ENCODE peak calls at places on chromosomes 5 and 9, in five cellular contexts. L, H, A, C and Q are unnamed samples.

GRCh38 chr5:83011990-83012389 is 65.2 kb downstream of the TMEM167A start:
- DNase-seq in L (peak), H (no peak), A (no peak), C (no peak), Q (no peak)

GRCh38 chr5:92403308-92403707 is 1020.2 kb upstream of the ARRDC3 start:
- DNase-seq in L (no peak), H (no peak), A (no peak), C (no peak), Q (no peak)

GRCh38 chr9:80561526-80561925 is 989.8 kb downstream of the TLE4 start:
- DNase-seq in L (peak), H (no peak), A (no peak), C (no peak), Q (no peak)

GRCh38 chr9:5586391-5586802 is 42.5 kb upstream of the RIC1 start:
- DNase-seq in L (peak), H (no peak), A (no peak), C (no peak), Q (no peak)

GRCh38 chr5:173202266-173202875 is 32.6 kb downstream of the NKX2-5 start:
- DNase-seq in L (no peak), H (no peak), A (no peak), C (no peak), Q (no peak)

GRCh38 chr5:40410231-40410861 is 269.4 kb upstream of the PTGER4 start:
- DNase-seq in L (peak), H (peak), A (no peak), C (peak), Q (no peak)

GRCh38 chr5:98163796-98164493 is 609.5 kb upstream of the RGMB start:
- DNase-seq in L (no peak), H (no peak), A (no peak), C (no peak), Q (no peak)

GRCh38 chr9:98455957-98456621 is 200.6 kb upstream of the TBC1D2 start:
- DNase-seq in L (peak), H (no peak), A (no peak), C (no peak), Q (no peak)

GRCh38 chr5:146441896-146442295 is 5.2 kb upstream of the TCERG1 start:
- DNase-seq in L (peak), H (no peak), A (no peak), C (peak), Q (no peak)

GRCh38 chr5:102312586-102312985 is 16.5 kb upstream of the SLCO4C1 start:
- DNase-seq in L (peak), H (no peak), A (no peak), C (no peak), Q (no peak)

GRCh38 chr5:50300878-50301277 is 140.2 kb downstream of the EMB start:
- DNase-seq in L (no peak), H (no peak), A (no peak), C (no peak), Q (no peak)

GRCh38 chr5:55610518-55610917 is 75.8 kb upstream of the PLPP1 start:
- DNase-seq in L (no peak), H (no peak), A (no peak), C (no peak), Q (no peak)

GRCh38 chr5:55604611-55605067 is 69.9 kb upstream of the PLPP1 start:
- DNase-seq in L (peak), H (no peak), A (no peak), C (no peak), Q (no peak)

GRCh38 chr5:55603947-55604346 is 69.2 kb upstream of the PLPP1 start:
- DNase-seq in L (peak), H (no peak), A (no peak), C (no peak), Q (no peak)

GRCh38 chr5:55609413-55609812 is 74.6 kb upstream of the PLPP1 start:
- DNase-seq in L (no peak), H (no peak), A (no peak), C (no peak), Q (no peak)

DNA sequence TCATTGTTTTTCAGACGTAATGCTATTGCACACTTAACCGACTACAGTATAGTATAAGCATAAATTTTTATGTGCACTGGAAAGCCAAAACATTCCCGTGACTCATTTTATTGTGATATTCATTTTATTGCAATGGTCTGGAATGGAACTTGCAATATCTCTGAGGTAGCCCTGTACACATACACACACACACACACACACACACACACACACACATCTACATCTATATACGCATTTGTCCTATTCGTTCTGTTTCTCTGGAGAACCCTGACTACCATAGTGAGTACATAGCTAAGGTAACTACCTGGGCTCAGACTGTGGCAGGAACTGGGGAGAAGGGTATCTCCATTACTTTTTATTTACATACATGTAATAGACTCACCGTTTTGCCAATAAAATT is 73.8 kb upstream of the PLPP1 start:
- DNase-seq in L (no peak), H (no peak), A (no peak), C (no peak), Q (no peak)
- H3K27ac ChIP-seq in L (no peak), H (no peak), A (no peak), C (no peak), Q (no peak)

GRCh38 chr9:15147471-15147870 is 159.5 kb downstream of the TTC39B start:
- DNase-seq in L (no peak), H (no peak), A (no peak), C (no peak), Q (no peak)
- H3K4me3 ChIP-seq in L (no peak), H (no peak), A (no peak), C (no peak), Q (no peak)

DNA sequence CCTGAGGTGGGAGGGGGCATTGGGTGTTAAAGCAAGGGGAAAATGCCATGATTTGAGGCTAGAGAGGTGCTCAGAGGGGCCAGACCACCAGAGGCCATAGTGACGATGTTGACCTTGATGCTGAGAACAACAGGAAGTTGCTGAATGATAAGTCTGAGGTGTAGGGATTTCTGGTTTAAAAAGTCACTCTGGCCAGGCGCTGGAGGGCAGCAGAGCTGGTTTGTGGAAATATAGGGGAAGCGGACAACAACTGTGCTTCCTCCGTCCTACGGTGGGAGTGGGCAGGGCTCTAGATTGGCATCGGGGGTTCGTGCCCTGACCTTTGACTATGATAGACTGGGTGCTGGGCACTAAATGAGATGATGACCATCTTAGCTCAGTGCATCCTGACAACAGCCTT is 44.7 kb downstream of the STOM start:
- DNase-seq in L (no peak), H (no peak), A (no peak), C (no peak), Q (no peak)
- H3K27ac ChIP-seq in L (peak), H (peak), A (no peak), C (peak), Q (peak)

GRCh38 chr9:86629530-86629929 is 275.3 kb upstream of the TUT7 start:
- DNase-seq in L (no peak), H (no peak), A (no peak), C (no peak), Q (no peak)
- H3K4me3 ChIP-seq in L (no peak), H (no peak), A (no peak), C (no peak), Q (no peak)

DNA sequence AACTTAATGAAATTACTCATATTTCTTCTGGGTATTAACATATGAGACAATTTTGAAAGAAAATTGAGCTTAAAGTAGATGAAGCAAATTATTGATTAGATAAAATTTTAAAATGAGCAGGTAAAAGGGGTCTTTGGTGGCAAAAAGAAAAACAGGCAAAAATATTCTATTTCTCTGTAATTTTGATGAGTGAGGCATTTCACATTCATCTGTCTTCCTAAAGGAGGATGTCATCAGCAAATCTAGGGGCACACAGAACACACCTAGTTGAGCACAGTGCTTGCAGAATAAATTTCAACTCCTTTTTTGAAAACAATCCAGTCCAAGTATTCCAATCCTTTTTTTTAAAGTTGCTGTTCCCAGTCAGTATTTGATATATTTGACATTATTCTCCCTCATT is 16.2 kb downstream of the ZNF189 start:
- DNase-seq in L (no peak), H (no peak), A (no peak), C (no peak), Q (no peak)
- H3K27ac ChIP-seq in L (no peak), H (no peak), A (no peak), C (no peak), Q (no peak)

GRCh38 chr5:72517961-72518690 is 10.9 kb upstream of the ZNF366 start:
- DNase-seq in L (peak), H (peak), A (no peak), C (no peak), Q (peak)
- H3K4me3 ChIP-seq in L (no peak), H (no peak), A (no peak), C (no peak), Q (no peak)

DNA sequence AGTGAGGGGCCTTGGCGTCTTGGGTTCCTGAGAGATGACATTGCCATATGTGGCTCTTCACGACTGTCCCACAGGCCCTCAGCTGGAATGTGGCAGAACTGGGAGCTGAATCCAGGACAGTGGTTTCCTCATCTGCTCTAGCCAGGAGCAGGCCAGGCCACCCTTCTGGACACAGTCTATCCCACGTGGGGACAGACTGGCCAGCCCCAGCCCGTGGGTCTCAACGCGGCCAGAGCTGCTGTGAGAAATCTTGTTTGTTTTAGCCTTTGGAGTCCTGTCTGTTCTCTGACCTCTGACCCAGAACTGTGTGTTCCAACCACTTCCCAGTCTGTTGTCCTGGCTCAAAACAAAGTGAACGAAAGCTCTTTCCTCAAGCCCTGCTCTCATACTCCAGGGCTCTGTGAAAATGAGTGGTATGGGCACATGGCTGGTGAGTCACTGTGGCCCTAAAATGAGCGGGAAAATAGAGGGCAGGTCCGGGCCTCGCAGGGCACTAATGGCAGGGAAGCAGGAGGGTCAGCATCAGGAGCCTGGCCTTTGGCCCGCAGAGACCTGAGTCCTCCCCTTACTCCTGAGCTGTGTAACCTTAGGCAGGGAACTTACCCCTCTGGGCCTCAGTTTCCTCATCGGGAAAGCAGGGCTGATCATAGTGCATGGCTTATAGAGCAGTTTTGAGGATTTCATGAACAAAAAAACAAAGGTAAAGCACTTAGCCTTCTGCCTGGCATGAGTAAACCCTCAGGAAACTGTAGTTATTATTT is 34.8 kb upstream of the GLRX start:
- DNase-seq in L (peak), H (peak), A (no peak), C (no peak), Q (peak)
- H3K27ac ChIP-seq in L (peak), H (peak), A (no peak), C (peak), Q (peak)

DNA sequence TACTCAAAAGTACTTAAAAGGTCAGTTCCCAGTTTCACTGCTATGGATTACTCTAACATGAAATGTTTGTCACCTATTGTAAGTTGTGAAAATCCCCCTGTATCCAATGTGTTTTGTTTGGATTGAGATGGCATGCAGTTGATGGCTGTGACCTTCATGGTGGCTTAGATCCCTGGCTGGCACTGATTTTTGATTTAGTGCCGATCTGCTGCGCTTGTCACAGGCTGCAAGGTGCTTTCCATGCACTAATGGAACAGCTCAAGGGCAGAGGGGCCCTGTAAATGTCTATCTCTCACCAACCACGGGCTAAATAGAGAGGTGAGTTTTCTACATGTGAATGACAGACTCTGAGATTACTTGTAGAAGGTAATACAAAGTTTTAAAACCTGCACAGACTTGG is 69.8 kb upstream of the WDR41 start:
- DNase-seq in L (no peak), H (no peak), A (no peak), C (no peak), Q (no peak)
- H3K4me3 ChIP-seq in L (no peak), H (no peak), A (no peak), C (no peak), Q (no peak)

GRCh38 chr9:134189167-134189474 is 24.8 kb upstream of the RNU6ATAC start:
- DNase-seq in L (peak), H (no peak), A (no peak), C (no peak), Q (peak)

GRCh38 chr9:134190232-134191121 is 26.1 kb upstream of the RNU6ATAC start:
- DNase-seq in L (no peak), H (peak), A (no peak), C (no peak), Q (no peak)

GRCh38 chr9:134187821-134188420 is 23.6 kb upstream of the RNU6ATAC start:
- DNase-seq in L (no peak), H (peak), A (no peak), C (no peak), Q (peak)

GRCh38 chr9:134188421-134189166 is 24.2 kb upstream of the RNU6ATAC start:
- DNase-seq in L (peak), H (peak), A (no peak), C (no peak), Q (peak)

GRCh38 chr9:134189475-134190231 is 25.3 kb upstream of the RNU6ATAC start:
- DNase-seq in L (peak), H (peak), A (no peak), C (no peak), Q (peak)
- H3K27ac ChIP-seq in L (no peak), H (peak), A (no peak), C (no peak), Q (no peak)